ENCODE peak calls at places on chromosomes 2 and 18, in five cellular contexts. C is cardiac fibroblast, M is dorsolateral prefrontal cortex, G is PC-3, H is Peyer's patch. R is an unnamed sample.

GRCh38 chr18:62812242-62812641 is 96.9 kb downstream of the PHLPP1 start:
- DNase-seq in C (peak; percentile 37), M (no peak), G (peak; percentile 84), H (no peak), R (no peak)

GRCh38 chr2:229489016-229489415 is 217.9 kb upstream of the PID1 start:
- DNase-seq in C (peak; percentile 62), M (peak; percentile 72), G (peak; percentile 95), H (no peak), R (peak; percentile 71)

GRCh38 chr2:76867854-76868253 is 654.3 kb downstream of the LRRTM4 start:
- DNase-seq in C (peak; percentile 68), M (no peak), G (peak; percentile 4), H (no peak), R (peak; percentile 78)

GRCh38 chr2:26438526-26438925 is 36.8 kb downstream of the DRC1 start:
- DNase-seq in C (peak; percentile 35), M (no peak), G (no peak), H (no peak), R (peak; percentile 90)

GRCh38 chr2:128228894-128229293 is 89.8 kb downstream of the HS6ST1 start:
- DNase-seq in C (no peak), M (no peak), G (peak; percentile 83), H (no peak), R (peak; percentile 21)

GRCh38 chr2:54000524-54000923 is 29.7 kb upstream of the PSME4 start:
- DNase-seq in C (peak; percentile 73), M (no peak), G (no peak), H (no peak), R (no peak)

GRCh38 chr18:55319517-55319905 is 268.5 kb downstream of the TCF4 start:
- DNase-seq in C (peak; percentile 64), M (no peak), G (no peak), H (no peak), R (peak; percentile 69)

GRCh38 chr2:54574107-54574859 is 118.2 kb downstream of the SPTBN1 start:
- DNase-seq in C (peak; percentile 53), M (no peak), G (peak; percentile 32), H (peak; percentile 83), R (peak; percentile 66)

GRCh38 chr2:105437708-105438103 is 38.9 kb upstream of the FHL2 start:
- DNase-seq in C (peak; percentile 62), M (no peak), G (no peak), H (no peak), R (peak; percentile 61)

DNA sequence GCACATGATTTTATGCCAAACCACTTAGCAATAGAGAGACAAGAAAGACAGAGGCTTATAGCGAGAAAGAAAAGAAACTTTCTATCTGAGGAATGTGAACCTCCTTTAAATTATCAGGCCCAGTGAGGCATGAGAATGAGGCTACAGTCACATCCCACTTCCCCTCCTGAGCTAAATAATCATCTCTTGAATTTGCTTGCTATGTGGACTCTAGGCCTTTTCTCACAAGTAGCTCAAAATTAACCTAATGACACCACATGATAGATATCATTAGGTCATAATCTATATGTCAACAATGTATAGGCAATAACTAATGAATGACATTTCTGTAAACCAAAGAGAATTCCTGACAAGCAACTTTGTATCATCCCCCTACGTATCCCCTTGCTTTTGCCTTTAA is 301.5 kb upstream of the MGAT5 start:
- DNase-seq in C (no peak), M (no peak), G (no peak), H (no peak), R (no peak)
- H3K4me3 ChIP-seq in C (no peak overlapping the region), M (no peak overlapping the region), G (no peak overlapping the region), H (no peak overlapping the region), R (no peak overlapping the region)

DNA sequence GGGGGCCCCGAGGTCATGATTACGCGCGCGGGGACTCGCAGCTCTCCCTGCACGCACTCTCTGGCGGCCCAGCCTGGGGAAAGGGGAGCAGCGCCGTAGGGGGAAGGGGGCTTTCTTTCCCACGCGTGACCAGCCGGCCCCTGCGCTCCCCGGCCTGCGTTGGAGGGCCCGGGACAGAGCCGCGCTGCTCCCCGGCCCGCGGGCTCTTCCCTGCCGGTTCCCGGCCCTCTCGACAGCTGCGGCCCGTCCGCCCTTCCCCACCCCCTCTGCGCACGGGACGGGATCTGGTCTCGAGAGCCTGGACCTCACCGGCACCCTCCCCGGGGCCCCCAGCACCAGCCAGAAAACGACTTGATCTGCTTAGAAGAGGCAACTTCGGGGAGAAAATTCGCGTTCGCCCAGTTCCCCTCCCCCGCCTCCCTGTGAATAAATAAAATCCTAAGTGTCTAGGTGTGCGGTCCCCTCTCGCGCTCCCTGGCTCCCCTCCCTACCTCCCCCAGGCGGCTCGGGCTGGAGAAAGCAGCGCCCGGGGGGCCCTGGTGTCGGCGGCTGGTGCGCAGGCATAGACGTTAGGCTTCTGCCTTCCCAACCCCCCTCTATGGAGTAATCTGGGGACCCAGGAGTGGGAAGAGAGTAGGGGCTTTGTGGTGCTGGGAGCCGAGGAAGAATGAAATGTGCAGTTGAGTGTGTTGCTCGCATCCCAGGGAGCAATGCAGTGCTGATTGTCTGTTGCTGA is 793 bp upstream of the FIGN start:
- DNase-seq in C (peak; percentile 46), M (peak; percentile 27), G (peak; percentile 47), H (peak; percentile 53), R (peak; percentile 19)
- TF ChIP-seq CTCF in C (peak; percentile 40), M (no peak), G (peak; percentile 35), H (no peak), R (peak; percentile 14)

DNA sequence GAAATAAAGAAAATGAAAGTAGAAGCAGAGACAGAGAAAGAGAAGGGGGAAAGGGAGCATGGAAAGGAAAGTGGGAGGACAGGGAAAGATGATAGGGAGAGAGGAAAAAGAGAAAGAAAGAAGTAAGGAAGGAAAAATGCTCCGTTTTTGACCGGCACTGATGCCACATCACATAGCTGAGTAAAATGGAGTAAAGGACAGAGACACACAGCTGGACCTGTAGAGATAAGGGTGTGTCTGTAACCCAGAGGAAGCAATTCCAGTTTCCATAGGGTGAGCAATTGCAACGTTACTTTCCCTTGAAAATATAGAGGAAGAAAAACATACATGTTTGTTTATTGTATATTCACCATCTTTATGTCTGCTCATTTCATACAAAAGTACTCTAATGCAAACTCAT is 1866.9 kb upstream of the PIK3C3 start:
- DNase-seq in C (peak; percentile 4), M (no peak), G (no peak), H (no peak), R (peak; percentile 7)
- H3K4me3 ChIP-seq in C (peak overlapping the region; percentile 24), M (peak overlapping the region; percentile 30), G (no peak overlapping the region), H (no peak overlapping the region), R (peak overlapping the region; percentile 27)

GRCh38 chr18:63949068-63949737 is at the start of gene HMSD:
- DNase-seq in C (peak; percentile 36), M (peak; percentile 68), G (peak; percentile 72), H (peak; percentile 78), R (peak; percentile 42)
- TF ChIP-seq CTCF in C (peak; percentile 33), M (peak; percentile 51), G (peak; percentile 56), H (peak; percentile 43), R (no peak)

GRCh38 chr2:171921970-171922229 is 361 bp upstream of the HAT1 start:
- DNase-seq in C (no peak), M (no peak), G (no peak), H (no peak), R (no peak)
- H3K4me3 ChIP-seq in C (peak overlapping the region; percentile 74), M (peak overlapping the region; percentile 98), G (peak overlapping the region; percentile 86), H (peak overlapping the region; percentile 59), R (peak overlapping the region; percentile 48)

GRCh38 chr18:74454279-74454741 is 2.8 kb downstream of the DIPK1C start:
- DNase-seq in C (no peak), M (peak; percentile 66), G (no peak), H (no peak), R (no peak)

GRCh38 chr18:74451148-74451547 is 6.0 kb downstream of the DIPK1C start:
- DNase-seq in C (no peak), M (no peak), G (no peak), H (no peak), R (no peak)

GRCh38 chr18:74455386-74455785 is 1.7 kb downstream of the DIPK1C start:
- DNase-seq in C (no peak), M (no peak), G (no peak), H (no peak), R (no peak)

GRCh38 chr18:74453642-74454198 is 3.4 kb downstream of the DIPK1C start:
- DNase-seq in C (no peak), M (no peak), G (no peak), H (no peak), R (no peak)

DNA sequence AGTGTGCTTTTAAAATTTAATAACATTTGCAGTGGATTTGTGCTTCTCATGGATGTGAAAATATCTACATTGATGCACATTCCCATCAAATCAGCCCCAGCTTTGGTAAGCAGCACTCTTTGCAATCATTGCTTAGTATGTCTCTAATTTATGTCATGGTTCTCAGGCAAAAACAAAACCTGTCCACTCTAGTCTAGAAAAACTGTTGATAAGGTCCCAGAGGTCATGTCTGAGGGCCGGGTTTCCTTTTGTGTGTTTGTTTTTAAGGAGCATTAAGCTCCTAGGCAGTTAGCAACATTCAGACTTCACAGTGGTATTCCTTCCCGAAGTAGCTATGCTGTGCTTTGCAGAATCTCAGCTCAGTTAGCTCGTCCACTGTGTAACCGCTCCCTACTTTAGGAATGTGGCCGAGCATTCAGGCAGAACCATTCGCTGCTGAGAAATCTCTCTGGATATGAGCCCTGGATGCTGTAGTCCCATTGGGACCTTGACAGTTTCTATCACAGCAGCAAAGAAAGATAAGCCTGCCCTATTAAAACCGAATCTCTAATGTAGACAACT is 4.0 kb downstream of the DIPK1C start:
- DNase-seq in C (no peak), M (no peak), G (no peak), H (no peak), R (no peak)
- TF ChIP-seq CTCF in C (no peak), M (no peak), G (no peak), H (no peak), R (no peak)

GRCh38 chr2:148022882-148023281 is 2.0 kb downstream of the MBD5 start:
- DNase-seq in C (no peak), M (no peak), G (no peak), H (no peak), R (no peak)
- H3K4me3 ChIP-seq in C (no peak overlapping the region), M (peak overlapping the region; percentile 93), G (peak overlapping the region; percentile 99), H (no peak overlapping the region), R (peak overlapping the region; percentile 79)

GRCh38 chr18:711330-711692 is 1.1 kb downstream of the ENOSF1 start:
- DNase-seq in C (no peak), M (no peak), G (no peak), H (no peak), R (no peak)

GRCh38 chr18:713135-713490 is 683 bp upstream of the ENOSF1 start:
- DNase-seq in C (no peak), M (no peak), G (no peak), H (no peak), R (no peak)

GRCh38 chr18:712401-713134 is at the start of gene ENOSF1:
- DNase-seq in C (peak; percentile 92), M (peak; percentile 40), G (peak; percentile 84), H (peak; percentile 95), R (peak; percentile 79)

GRCh38 chr18:710418-711300 is 1.8 kb downstream of the ENOSF1 start:
- DNase-seq in C (no peak), M (no peak), G (no peak), H (no peak), R (no peak)

GRCh38 chr18:711693-712400 is 583 bp downstream of the ENOSF1 start:
- DNase-seq in C (peak; percentile 96), M (peak; percentile 80), G (peak; percentile 73), H (peak; percentile 75), R (peak; percentile 97)
- TF ChIP-seq CTCF in C (no peak), M (no peak), G (peak; percentile 44), H (no peak), R (no peak)

DNA sequence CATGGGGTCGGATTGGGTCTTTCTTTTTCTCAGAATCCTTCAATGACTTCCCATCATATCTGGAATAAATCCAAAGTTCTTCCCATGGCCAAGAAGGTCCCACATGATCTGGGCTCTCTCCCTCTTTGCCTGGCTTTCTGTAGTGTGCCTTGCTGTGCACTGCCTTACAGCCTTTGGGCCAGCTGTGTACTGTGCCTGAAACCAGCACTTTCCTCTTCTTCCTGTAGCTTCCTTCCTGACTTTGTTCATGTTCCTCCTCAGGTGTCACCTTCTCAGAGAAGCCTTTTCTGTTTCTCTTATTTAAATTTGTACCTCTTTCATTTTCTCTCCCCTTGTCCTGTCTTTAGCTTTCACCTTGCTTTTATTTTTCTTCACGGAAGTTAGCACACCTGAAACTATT is 4.3 kb upstream of the CDCA7 start:
- DNase-seq in C (no peak), M (no peak), G (no peak), H (no peak), R (no peak)
- H3K4me3 ChIP-seq in C (no peak overlapping the region), M (no peak overlapping the region), G (no peak overlapping the region), H (no peak overlapping the region), R (no peak overlapping the region)